ENCODE peak calls at places on chromosomes 4 and X, in four cellular contexts. One of them, this sample, is unnamed.

GRCh38 chr4:154010377-154010776 is 221.5 kb upstream of the SFRP2 start:
- DNase-seq in GM23338: no peak
- DNase-seq in GM03348: peak; percentile 61
- DNase-seq in NCI-H2081 treated with DMSO at 0.1 percent for 48 hours: no peak
- DNase-seq in this sample: peak; percentile 76

GRCh38 chr4:95544433-95545103 is 4.2 kb downstream of the UNC5C start:
- DNase-seq in GM23338: peak; percentile 24
- DNase-seq in GM03348: no peak
- DNase-seq in NCI-H2081 treated with DMSO at 0.1 percent for 48 hours: no peak
- DNase-seq in this sample: no peak

GRCh38 chrX:78378476-78379115 is 51.2 kb upstream of the CYSLTR1 start:
- DNase-seq in GM23338: no peak
- DNase-seq in GM03348: no peak
- DNase-seq in NCI-H2081 treated with DMSO at 0.1 percent for 48 hours: no peak
- DNase-seq in this sample: no peak

GRCh38 chr4:185839204-185839712 is 27.3 kb upstream of the SORBS2 start:
- DNase-seq in GM23338: peak; percentile 93
- DNase-seq in GM03348: peak; percentile 88
- DNase-seq in NCI-H2081 treated with DMSO at 0.1 percent for 48 hours: no peak
- DNase-seq in this sample: peak; percentile 96

GRCh38 chrX:110734894-110735541 is 60.6 kb downstream of the CHRDL1 start:
- DNase-seq in GM23338: peak; percentile 35
- DNase-seq in GM03348: peak; percentile 68
- DNase-seq in NCI-H2081 treated with DMSO at 0.1 percent for 48 hours: no peak
- DNase-seq in this sample: peak; percentile 84

GRCh38 chrX:97968376-97969104 is 1084.8 kb downstream of the RPA4 start:
- DNase-seq in GM23338: peak; percentile 68
- DNase-seq in GM03348: no peak
- DNase-seq in NCI-H2081 treated with DMSO at 0.1 percent for 48 hours: no peak
- DNase-seq in this sample: no peak

GRCh38 chr4:131509521-131509920 is 1639.6 kb upstream of the PCDH10 start:
- DNase-seq in GM23338: no peak
- DNase-seq in GM03348: no peak
- DNase-seq in NCI-H2081 treated with DMSO at 0.1 percent for 48 hours: no peak
- DNase-seq in this sample: no peak

GRCh38 chr4:646460-646859 is 21.1 kb downstream of the PDE6B start:
- DNase-seq in GM23338: no peak
- DNase-seq in GM03348: no peak
- DNase-seq in NCI-H2081 treated with DMSO at 0.1 percent for 48 hours: no peak
- DNase-seq in this sample: no peak

GRCh38 chrX:43679778-43680177 is 23.7 kb downstream of the MAOA start:
- DNase-seq in GM23338: no peak
- DNase-seq in GM03348: no peak
- DNase-seq in NCI-H2081 treated with DMSO at 0.1 percent for 48 hours: no peak
- DNase-seq in this sample: no peak

GRCh38 chrX:115968436-115969252 is 201.9 kb upstream of the AGTR2 start:
- DNase-seq in GM23338: peak; percentile 90
- DNase-seq in GM03348: no peak
- DNase-seq in NCI-H2081 treated with DMSO at 0.1 percent for 48 hours: peak; percentile 55
- DNase-seq in this sample: peak; percentile 64

GRCh38 chr4:184826315-184827266 is 823 bp upstream of the ACSL1 start:
- DNase-seq in GM23338: peak; percentile 41
- DNase-seq in GM03348: no peak
- DNase-seq in NCI-H2081 treated with DMSO at 0.1 percent for 48 hours: no peak
- DNase-seq in this sample: peak; percentile 53

GRCh38 chrX:119008122-119008744 is 33.8 kb downstream of the LONRF3 start:
- DNase-seq in GM23338: peak; percentile 49
- DNase-seq in GM03348: peak; percentile 57
- DNase-seq in NCI-H2081 treated with DMSO at 0.1 percent for 48 hours: no peak
- DNase-seq in this sample: peak; percentile 46

GRCh38 chrX:133045986-133046385 is 50.9 kb downstream of the USP26 start:
- DNase-seq in GM23338: peak; percentile 51
- DNase-seq in GM03348: peak; percentile 16
- DNase-seq in NCI-H2081 treated with DMSO at 0.1 percent for 48 hours: no peak
- DNase-seq in this sample: peak; percentile 15

GRCh38 chr4:67483868-67484602 is 61.3 kb downstream of the CENPC start:
- DNase-seq in GM23338: peak; percentile 46
- DNase-seq in GM03348: no peak
- DNase-seq in NCI-H2081 treated with DMSO at 0.1 percent for 48 hours: no peak
- DNase-seq in this sample: peak; percentile 56

GRCh38 chr4:138669479-138670165 is 346.0 kb upstream of the NOCT start:
- DNase-seq in GM23338: no peak
- DNase-seq in GM03348: peak; percentile 15
- DNase-seq in NCI-H2081 treated with DMSO at 0.1 percent for 48 hours: no peak
- DNase-seq in this sample: peak; percentile 69

GRCh38 chr4:94641702-94642560 is 115.8 kb upstream of the BMPR1B start:
- DNase-seq in GM23338: no peak
- DNase-seq in GM03348: peak; percentile 36
- DNase-seq in NCI-H2081 treated with DMSO at 0.1 percent for 48 hours: no peak
- DNase-seq in this sample: peak; percentile 76

GRCh38 chrX:67624324-67624723 is 80.5 kb downstream of the AR start:
- DNase-seq in GM23338: no peak
- DNase-seq in GM03348: no peak
- DNase-seq in NCI-H2081 treated with DMSO at 0.1 percent for 48 hours: no peak
- DNase-seq in this sample: no peak

GRCh38 chr4:139163806-139164206 is 13.2 kb downstream of the ELF2 start:
- DNase-seq in GM23338: no peak
- DNase-seq in GM03348: no peak
- DNase-seq in NCI-H2081 treated with DMSO at 0.1 percent for 48 hours: no peak
- DNase-seq in this sample: no peak

GRCh38 chr4:47714269-47714668 is 123.6 kb downstream of the CORIN start:
- DNase-seq in GM23338: no peak
- DNase-seq in GM03348: no peak
- DNase-seq in NCI-H2081 treated with DMSO at 0.1 percent for 48 hours: no peak
- DNase-seq in this sample: no peak

GRCh38 chr4:89788243-89789072 is 48.5 kb downstream of the SNCA start:
- DNase-seq in GM23338: no peak
- DNase-seq in GM03348: no peak
- DNase-seq in NCI-H2081 treated with DMSO at 0.1 percent for 48 hours: no peak
- DNase-seq in this sample: peak; percentile 32

GRCh38 chrX:63930140-63930539 is 145.1 kb upstream of the ARHGEF9 start:
- DNase-seq in GM23338: peak; percentile 61
- DNase-seq in GM03348: peak; percentile 34
- DNase-seq in NCI-H2081 treated with DMSO at 0.1 percent for 48 hours: no peak
- DNase-seq in this sample: peak; percentile 58

This sample was measured in GM23248.